ENCODE peak calls at places on chromosomes 12 and 14, in nine cellular contexts. W, U, Q, R, N, L, D, M and Y are unnamed samples.

GRCh38 chr14:94355191-94355794 is 32.2 kb upstream of the SERPINA6 start:
- DNase-seq in W (peak), D (peak), Q (peak), N (no peak), U (peak), R (peak), L (no peak), M (no peak), Y (peak)

GRCh38 chr12:123916729-123917128 is 55.9 kb downstream of the CCDC92 start:
- DNase-seq in N (no peak), W (no peak), M (no peak), D (no peak), R (no peak), L (no peak), Q (no peak), U (no peak), Y (no peak)

GRCh38 chr14:100256339-100256895 is 17.5 kb downstream of the YY1 start:
- DNase-seq in Q (no peak), N (no peak), U (no peak), W (no peak), D (no peak), R (no peak), M (no peak), L (no peak), Y (no peak)

GRCh38 chr12:27549231-27549800 is 25.3 kb downstream of the PPFIBP1 start:
- DNase-seq in L (no peak), Q (peak), M (no peak), D (no peak), N (peak), U (no peak), R (no peak), W (no peak), Y (no peak)

GRCh38 chr14:85421166-85421877 is 108.6 kb upstream of the FLRT2 start:
- DNase-seq in U (no peak), D (no peak), N (no peak), Q (peak), R (no peak), L (no peak), M (no peak), W (no peak), Y (peak)

GRCh38 chr14:23294734-23295561 is 7.7 kb downstream of the PPP1R3E start:
- DNase-seq in L (peak), D (no peak), Q (peak), U (peak), W (peak), M (peak), R (peak), N (peak), Y (peak)

GRCh38 chr12:8996682-8997405 is 7.5 kb downstream of the KLRG1 start:
- DNase-seq in R (no peak), N (no peak), M (no peak), Q (peak), D (no peak), W (no peak), L (no peak), U (no peak), Y (peak)

GRCh38 chr12:80966001-80966400 is 28.3 kb upstream of the LIN7A start:
- DNase-seq in L (no peak), N (no peak), Q (no peak), M (no peak), D (no peak), U (no peak), R (no peak), W (no peak), Y (no peak)

GRCh38 chr12:98418357-98419075 is 96.9 kb upstream of the TMPO start:
- DNase-seq in D (peak), W (no peak), L (no peak), U (peak), Q (no peak), M (no peak), R (peak), N (peak), Y (peak)

GRCh38 chr12:76706761-76707160 is 57.2 kb upstream of the ZDHHC17 start:
- DNase-seq in Q (no peak), U (no peak), D (no peak), L (no peak), W (no peak), N (no peak), M (no peak), R (no peak), Y (no peak)

GRCh38 chr12:1184402-1184801 is 193.4 kb downstream of the ERC1 start:
- DNase-seq in Q (no peak), N (no peak), U (no peak), W (no peak), R (no peak), M (no peak), D (no peak), L (no peak), Y (no peak)

GRCh38 chr14:105305350-105305749 is 4.5 kb upstream of the BRF1 start:
- DNase-seq in U (no peak), N (no peak), L (no peak), Q (no peak), D (no peak), W (no peak), M (no peak), R (no peak), Y (peak)

GRCh38 chr14:91845652-91846051 is 21.7 kb downstream of the TC2N start:
- DNase-seq in L (no peak), D (no peak), U (no peak), R (no peak), W (no peak), N (no peak), Q (no peak), M (no peak), Y (no peak)

GRCh38 chr12:131895640-131896079 is 1.2 kb downstream of the ULK1 start:
- DNase-seq in L (peak), N (no peak), M (no peak), R (peak), Q (no peak), W (no peak), U (no peak), D (no peak), Y (no peak)

GRCh38 chr14:54317396-54317795 is 79.4 kb upstream of the CDKN3 start:
- DNase-seq in W (no peak), D (no peak), L (no peak), Q (no peak), U (no peak), R (no peak), N (no peak), M (no peak), Y (no peak)

GRCh38 chr12:88578821-88579518 is 1.3 kb downstream of the KITLG start:
- DNase-seq in W (peak), U (peak), L (no peak), R (no peak), Q (no peak), N (peak), D (no peak), M (peak), Y (peak)

GRCh38 chr12:18932715-18933114 is 194.8 kb downstream of the CAPZA3 start:
- DNase-seq in L (no peak), R (no peak), N (no peak), W (no peak), U (no peak), D (no peak), Q (no peak), M (no peak), Y (no peak)

GRCh38 chr14:100159107-100159864 is at the start of gene DEGS2:
- DNase-seq in M (peak), D (no peak), U (peak), N (peak), W (no peak), L (peak), R (peak), Q (no peak), Y (no peak)

GRCh38 chr14:39469094-39469710 is 37.0 kb upstream of the FBXO33 start:
- DNase-seq in R (no peak), M (no peak), N (no peak), L (no peak), U (peak), Q (no peak), W (peak), D (no peak), Y (peak)

GRCh38 chr14:104106471-104106991 is 21.0 kb downstream of the ASPG start:
- DNase-seq in N (no peak), M (no peak), R (no peak), U (no peak), D (no peak), L (no peak), Q (no peak), W (peak), Y (no peak)

GRCh38 chr12:13962699-13963098 is 18.7 kb downstream of the GRIN2B start:
- DNase-seq in Q (no peak), M (no peak), R (no peak), L (no peak), N (no peak), W (peak), D (no peak), U (peak), Y (no peak)

GRCh38 chr12:3034067-3034750 is 43.0 kb upstream of the TSPAN9 start:
- DNase-seq in Q (peak), D (peak), M (no peak), R (peak), N (peak), W (peak), L (no peak), U (peak), Y (peak)

GRCh38 chr12:46874642-46875041 is 48.8 kb upstream of the SLC38A4 start:
- DNase-seq in L (no peak), W (no peak), M (no peak), U (no peak), Q (no peak), D (no peak), R (no peak), N (no peak), Y (no peak)

GRCh38 chr14:52077261-52077984 is 8.6 kb upstream of the NID2 start:
- DNase-seq in R (no peak), D (no peak), N (no peak), M (no peak), L (no peak), Q (no peak), U (no peak), W (no peak), Y (no peak)

GRCh38 chr14:71668186-71668912 is 263.9 kb upstream of the RGS6 start:
- DNase-seq in R (no peak), W (no peak), N (no peak), L (no peak), U (no peak), Q (no peak), M (no peak), D (no peak), Y (no peak)

GRCh38 chr12:18165889-18166288 is 75.9 kb upstream of the RERGL start:
- DNase-seq in D (no peak), Q (no peak), N (no peak), M (no peak), U (no peak), L (no peak), W (no peak), R (no peak), Y (no peak)

GRCh38 chr12:26612203-26612602 is 220.8 kb downstream of the ITPR2 start:
- DNase-seq in U (no peak), N (no peak), W (no peak), L (no peak), D (no peak), Q (no peak), R (no peak), M (no peak), Y (no peak)

GRCh38 chr12:46585854-46586621 is 213.5 kb upstream of the SLC38A2 start:
- DNase-seq in D (peak), U (peak), W (no peak), M (no peak), N (peak), L (peak), R (peak), Q (no peak), Y (no peak)

GRCh38 chr12:44000309-44000952 is 164.6 kb downstream of the TMEM117 start:
- DNase-seq in U (peak), D (no peak), M (peak), W (peak), Q (peak), L (no peak), R (peak), N (peak), Y (peak)

GRCh38 chr14:101979666-101980065 is 15.3 kb downstream of the DYNC1H1 start:
- DNase-seq in Q (no peak), L (no peak), D (no peak), U (no peak), R (no peak), M (no peak), N (no peak), W (no peak), Y (no peak)

GRCh38 chr14:68458253-68458652 is 334.6 kb downstream of the ZFP36L1 start:
- DNase-seq in U (no peak), W (no peak), M (no peak), L (no peak), N (no peak), D (no peak), R (no peak), Q (no peak), Y (no peak)